ENCODE peak calls at places on chromosomes 6 and 20, in ten cellular contexts. One of them, this sample, is unnamed.

GRCh38 chr20:37297066-37297736 is 7.7 kb downstream of the MANBAL start:
- DNase-seq in CD8-positive, alpha-beta T cell: no peak
- DNase-seq in astrocyte: peak; percentile 95
- DNase-seq in heart right ventricle: no peak
- DNase-seq in testis: peak; percentile 32
- DNase-seq in AG04450: peak; percentile 34
- DNase-seq in lung: no peak
- DNase-seq in mammary epithelial cell: peak; percentile 57
- DNase-seq in aorta: peak; percentile 54
- DNase-seq in PC-3: peak; percentile 71
- DNase-seq in this sample: no peak

GRCh38 chr6:56671651-56672461 is 29.2 kb upstream of the DST start:
- DNase-seq in CD8-positive, alpha-beta T cell: no peak
- DNase-seq in astrocyte: peak; percentile 32
- DNase-seq in heart right ventricle: no peak
- DNase-seq in testis: peak; percentile 25
- DNase-seq in AG04450: no peak
- DNase-seq in lung: no peak
- DNase-seq in mammary epithelial cell: no peak
- DNase-seq in aorta: peak; percentile 42
- DNase-seq in PC-3: no peak
- DNase-seq in this sample: no peak

GRCh38 chr6:106748547-106749207 is 119.3 kb downstream of the QRSL1 start:
- DNase-seq in CD8-positive, alpha-beta T cell: no peak
- DNase-seq in astrocyte: no peak
- DNase-seq in heart right ventricle: no peak
- DNase-seq in testis: no peak
- DNase-seq in AG04450: no peak
- DNase-seq in lung: no peak
- DNase-seq in mammary epithelial cell: no peak
- DNase-seq in aorta: no peak
- DNase-seq in PC-3: no peak
- DNase-seq in this sample: peak; percentile 20

GRCh38 chr6:3045369-3045768 is 22.9 kb upstream of the RIPK1 start:
- DNase-seq in CD8-positive, alpha-beta T cell: no peak
- DNase-seq in astrocyte: no peak
- DNase-seq in heart right ventricle: no peak
- DNase-seq in testis: no peak
- DNase-seq in AG04450: no peak
- DNase-seq in lung: no peak
- DNase-seq in mammary epithelial cell: no peak
- DNase-seq in aorta: no peak
- DNase-seq in PC-3: no peak
- DNase-seq in this sample: no peak

GRCh38 chr6:24936641-24937317 is 1.0 kb upstream of the RIPOR2 start:
- DNase-seq in CD8-positive, alpha-beta T cell: peak; percentile 48
- DNase-seq in astrocyte: no peak
- DNase-seq in heart right ventricle: no peak
- DNase-seq in testis: no peak
- DNase-seq in AG04450: no peak
- DNase-seq in lung: no peak
- DNase-seq in mammary epithelial cell: peak; percentile 34
- DNase-seq in aorta: no peak
- DNase-seq in PC-3: peak; percentile 22
- DNase-seq in this sample: no peak

GRCh38 chr6:109172096-109172495 is 76.8 kb downstream of the CEP57L1 start:
- DNase-seq in CD8-positive, alpha-beta T cell: no peak
- DNase-seq in astrocyte: no peak
- DNase-seq in heart right ventricle: no peak
- DNase-seq in testis: no peak
- DNase-seq in AG04450: no peak
- DNase-seq in lung: no peak
- DNase-seq in mammary epithelial cell: no peak
- DNase-seq in aorta: no peak
- DNase-seq in PC-3: no peak
- DNase-seq in this sample: no peak

GRCh38 chr20:38111366-38112232 is 53.5 kb downstream of the TGM2 start:
- DNase-seq in CD8-positive, alpha-beta T cell: no peak
- DNase-seq in astrocyte: no peak
- DNase-seq in heart right ventricle: no peak
- DNase-seq in testis: no peak
- DNase-seq in AG04450: no peak
- DNase-seq in lung: no peak
- DNase-seq in mammary epithelial cell: no peak
- DNase-seq in aorta: no peak
- DNase-seq in PC-3: no peak
- DNase-seq in this sample: no peak

GRCh38 chr20:24935140-24935539 is 13.9 kb upstream of the CST7 start:
- DNase-seq in CD8-positive, alpha-beta T cell: no peak
- DNase-seq in astrocyte: no peak
- DNase-seq in heart right ventricle: no peak
- DNase-seq in testis: no peak
- DNase-seq in AG04450: no peak
- DNase-seq in lung: no peak
- DNase-seq in mammary epithelial cell: no peak
- DNase-seq in aorta: peak; percentile 30
- DNase-seq in PC-3: no peak
- DNase-seq in this sample: no peak

GRCh38 chr6:76612818-76613452 is 540.5 kb upstream of the IMPG1 start:
- DNase-seq in CD8-positive, alpha-beta T cell: no peak
- DNase-seq in astrocyte: no peak
- DNase-seq in heart right ventricle: no peak
- DNase-seq in testis: no peak
- DNase-seq in AG04450: no peak
- DNase-seq in lung: no peak
- DNase-seq in mammary epithelial cell: no peak
- DNase-seq in aorta: no peak
- DNase-seq in PC-3: no peak
- DNase-seq in this sample: no peak

GRCh38 chr6:14210077-14210476 is 92.5 kb downstream of the CD83 start:
- DNase-seq in CD8-positive, alpha-beta T cell: no peak
- DNase-seq in astrocyte: no peak
- DNase-seq in heart right ventricle: no peak
- DNase-seq in testis: no peak
- DNase-seq in AG04450: no peak
- DNase-seq in lung: no peak
- DNase-seq in mammary epithelial cell: no peak
- DNase-seq in aorta: no peak
- DNase-seq in PC-3: no peak
- DNase-seq in this sample: no peak

GRCh38 chr6:120147218-120147871 is 797.8 kb upstream of the MAN1A1 start:
- DNase-seq in CD8-positive, alpha-beta T cell: no peak
- DNase-seq in astrocyte: no peak
- DNase-seq in heart right ventricle: no peak
- DNase-seq in testis: peak; percentile 27
- DNase-seq in AG04450: no peak
- DNase-seq in lung: no peak
- DNase-seq in mammary epithelial cell: peak; percentile 11
- DNase-seq in aorta: no peak
- DNase-seq in PC-3: peak; percentile 18
- DNase-seq in this sample: no peak

GRCh38 chr6:17015551-17016381 is 86.1 kb upstream of the STMND1 start:
- DNase-seq in CD8-positive, alpha-beta T cell: peak; percentile 37
- DNase-seq in astrocyte: no peak
- DNase-seq in heart right ventricle: peak; percentile 39
- DNase-seq in testis: peak; percentile 89
- DNase-seq in AG04450: no peak
- DNase-seq in lung: peak; percentile 37
- DNase-seq in mammary epithelial cell: no peak
- DNase-seq in aorta: peak; percentile 60
- DNase-seq in PC-3: no peak
- DNase-seq in this sample: no peak

GRCh38 chr20:22910287-22910852 is 124.7 kb upstream of the SSTR4 start:
- DNase-seq in CD8-positive, alpha-beta T cell: no peak
- DNase-seq in astrocyte: no peak
- DNase-seq in heart right ventricle: no peak
- DNase-seq in testis: no peak
- DNase-seq in AG04450: no peak
- DNase-seq in lung: no peak
- DNase-seq in mammary epithelial cell: no peak
- DNase-seq in aorta: no peak
- DNase-seq in PC-3: no peak
- DNase-seq in this sample: no peak

GRCh38 chr6:4388675-4389074 is 253.3 kb upstream of the ECI2 start:
- DNase-seq in CD8-positive, alpha-beta T cell: no peak
- DNase-seq in astrocyte: no peak
- DNase-seq in heart right ventricle: no peak
- DNase-seq in testis: no peak
- DNase-seq in AG04450: no peak
- DNase-seq in lung: no peak
- DNase-seq in mammary epithelial cell: no peak
- DNase-seq in aorta: no peak
- DNase-seq in PC-3: no peak
- DNase-seq in this sample: no peak

GRCh38 chr6:96877151-96877550 is 20.5 kb downstream of the NDUFAF4 start:
- DNase-seq in CD8-positive, alpha-beta T cell: no peak
- DNase-seq in astrocyte: no peak
- DNase-seq in heart right ventricle: no peak
- DNase-seq in testis: no peak
- DNase-seq in AG04450: no peak
- DNase-seq in lung: no peak
- DNase-seq in mammary epithelial cell: no peak
- DNase-seq in aorta: no peak
- DNase-seq in PC-3: no peak
- DNase-seq in this sample: no peak

GRCh38 chr20:56625837-56626236 is 3.3 kb upstream of the TFAP2C start:
- DNase-seq in CD8-positive, alpha-beta T cell: no peak
- DNase-seq in astrocyte: no peak
- DNase-seq in heart right ventricle: no peak
- DNase-seq in testis: no peak
- DNase-seq in AG04450: no peak
- DNase-seq in lung: no peak
- DNase-seq in mammary epithelial cell: no peak
- DNase-seq in aorta: no peak
- DNase-seq in PC-3: no peak
- DNase-seq in this sample: no peak

GRCh38 chr6:40586369-40586768 is 795 bp downstream of the LRFN2 start:
- DNase-seq in CD8-positive, alpha-beta T cell: no peak
- DNase-seq in astrocyte: no peak
- DNase-seq in heart right ventricle: no peak
- DNase-seq in testis: no peak
- DNase-seq in AG04450: no peak
- DNase-seq in lung: no peak
- DNase-seq in mammary epithelial cell: no peak
- DNase-seq in aorta: no peak
- DNase-seq in PC-3: no peak
- DNase-seq in this sample: no peak

GRCh38 chr6:133128191-133128590 is 113.0 kb upstream of the EYA4 start:
- DNase-seq in CD8-positive, alpha-beta T cell: no peak
- DNase-seq in astrocyte: no peak
- DNase-seq in heart right ventricle: no peak
- DNase-seq in testis: peak; percentile 73
- DNase-seq in AG04450: no peak
- DNase-seq in lung: no peak
- DNase-seq in mammary epithelial cell: no peak
- DNase-seq in aorta: no peak
- DNase-seq in PC-3: no peak
- DNase-seq in this sample: no peak

DNA sequence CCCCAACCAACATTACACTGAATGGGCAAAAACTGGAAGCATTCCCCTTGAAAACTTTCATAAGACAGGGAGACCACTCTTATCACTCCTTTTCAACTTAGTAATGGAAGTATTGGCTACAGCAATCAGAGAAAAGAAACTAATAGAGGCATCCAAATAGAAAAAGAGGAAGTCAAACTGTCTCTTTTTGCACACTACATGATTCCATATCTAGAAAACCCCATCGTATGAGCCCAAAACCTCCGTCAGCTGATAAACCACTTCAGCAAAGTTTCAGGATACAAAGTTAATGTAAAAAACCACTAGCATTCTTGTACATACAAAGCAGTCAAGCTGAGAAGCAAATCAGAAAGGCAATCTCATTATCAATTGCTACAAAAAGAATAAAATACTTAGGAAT is 580.4 kb upstream of the PTCHD4 start:
- DNase-seq in CD8-positive, alpha-beta T cell: no peak
- DNase-seq in astrocyte: no peak
- DNase-seq in heart right ventricle: no peak
- DNase-seq in testis: no peak
- DNase-seq in AG04450: no peak
- DNase-seq in lung: no peak
- DNase-seq in mammary epithelial cell: no peak
- DNase-seq in aorta: no peak
- DNase-seq in PC-3: no peak
- DNase-seq in this sample: no peak
- H3K9me3 ChIP-seq in CD8-positive, alpha-beta T cell: peaks cover 6% of the 10 kb centered on the region
- H3K9me3 ChIP-seq in astrocyte: no peaks in the 10 kb centered on the region
- H3K9me3 ChIP-seq in heart right ventricle: peaks cover 91% of the 10 kb centered on the region
- H3K9me3 ChIP-seq in testis: no peaks in the 10 kb centered on the region
- H3K9me3 ChIP-seq in AG04450: peaks cover 5% of the 10 kb centered on the region
- H3K9me3 ChIP-seq in lung: peaks cover 21% of the 10 kb centered on the region
- H3K9me3 ChIP-seq in mammary epithelial cell: peaks cover 7% of the 10 kb centered on the region
- H3K9me3 ChIP-seq in aorta: peaks cover 1% of the 10 kb centered on the region
- H3K9me3 ChIP-seq in PC-3: peaks cover 21% of the 10 kb centered on the region
- H3K9me3 ChIP-seq in this sample: no peaks in the 10 kb centered on the region

DNA sequence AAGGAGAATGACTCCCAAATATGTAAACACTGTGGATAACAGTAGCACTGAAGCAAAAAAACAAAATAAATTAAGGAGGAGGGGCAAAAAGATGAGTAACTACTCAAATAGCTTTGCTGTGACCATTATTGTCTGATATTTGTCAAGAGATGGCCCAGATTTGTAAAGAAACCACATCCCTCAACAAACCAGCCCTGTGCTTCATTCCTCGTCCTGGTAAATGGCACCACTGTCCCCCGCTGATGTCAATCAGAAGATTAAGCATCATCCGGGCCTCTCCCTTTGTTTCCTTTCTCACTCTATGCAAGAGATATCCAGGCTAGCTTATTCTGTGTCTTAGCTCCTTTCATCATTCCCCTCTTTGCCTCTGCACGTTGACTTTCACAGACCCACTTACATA is 259.0 kb downstream of the SYNE1 start:
- DNase-seq in CD8-positive, alpha-beta T cell: no peak
- DNase-seq in astrocyte: peak; percentile 49
- DNase-seq in heart right ventricle: no peak
- DNase-seq in testis: no peak
- DNase-seq in AG04450: no peak
- DNase-seq in lung: no peak
- DNase-seq in mammary epithelial cell: peak; percentile 17
- DNase-seq in aorta: no peak
- DNase-seq in PC-3: peak; percentile 85
- DNase-seq in this sample: no peak
- H3K4me3 ChIP-seq in CD8-positive, alpha-beta T cell: no peak overlapping the region
- H3K4me3 ChIP-seq in astrocyte: peak overlapping the region; percentile 96
- H3K4me3 ChIP-seq in heart right ventricle: no peak overlapping the region
- H3K4me3 ChIP-seq in testis: no peak overlapping the region
- H3K4me3 ChIP-seq in AG04450: peak overlapping the region; percentile 36
- H3K4me3 ChIP-seq in lung: no peak overlapping the region
- H3K4me3 ChIP-seq in mammary epithelial cell: no peak overlapping the region
- H3K4me3 ChIP-seq in aorta: peak overlapping the region; percentile 56
- H3K4me3 ChIP-seq in PC-3: peak overlapping the region; percentile 18
- H3K4me3 ChIP-seq in this sample: no peak overlapping the region

GRCh38 chr20:62119591-62120364 is 2.5 kb upstream of the LSM14B start:
- DNase-seq in CD8-positive, alpha-beta T cell: no peak
- DNase-seq in astrocyte: no peak
- DNase-seq in heart right ventricle: peak; percentile 39
- DNase-seq in testis: peak; percentile 26
- DNase-seq in AG04450: no peak
- DNase-seq in lung: peak; percentile 81
- DNase-seq in mammary epithelial cell: no peak
- DNase-seq in aorta: no peak
- DNase-seq in PC-3: no peak
- DNase-seq in this sample: no peak
- H3K27ac ChIP-seq in CD8-positive, alpha-beta T cell: no peak overlapping the region
- H3K27ac ChIP-seq in astrocyte: no peak overlapping the region
- H3K27ac ChIP-seq in heart right ventricle: peak overlapping the region; percentile 94
- H3K27ac ChIP-seq in testis: no peak overlapping the region
- H3K27ac ChIP-seq in AG04450: no peak overlapping the region
- H3K27ac ChIP-seq in lung: peak overlapping the region; percentile 82
- H3K27ac ChIP-seq in mammary epithelial cell: no peak overlapping the region
- H3K27ac ChIP-seq in aorta: no peak overlapping the region
- H3K27ac ChIP-seq in PC-3: no peak overlapping the region
- H3K27ac ChIP-seq in this sample: no peak overlapping the region

GRCh38 chr6:920512-920911 is 227.6 kb upstream of the EXOC2 start:
- DNase-seq in CD8-positive, alpha-beta T cell: no peak
- DNase-seq in astrocyte: no peak
- DNase-seq in heart right ventricle: no peak
- DNase-seq in testis: no peak
- DNase-seq in AG04450: no peak
- DNase-seq in lung: no peak
- DNase-seq in mammary epithelial cell: no peak
- DNase-seq in aorta: no peak
- DNase-seq in PC-3: no peak
- DNase-seq in this sample: no peak
- H3K9me3 ChIP-seq in CD8-positive, alpha-beta T cell: no peaks in the 10 kb centered on the region
- H3K9me3 ChIP-seq in astrocyte: peaks cover 21% of the 10 kb centered on the region
- H3K9me3 ChIP-seq in heart right ventricle: peaks cover 34% of the 10 kb centered on the region
- H3K9me3 ChIP-seq in testis: no peaks in the 10 kb centered on the region
- H3K9me3 ChIP-seq in AG04450: peaks cover 12% of the 10 kb centered on the region
- H3K9me3 ChIP-seq in lung: peaks cover 29% of the 10 kb centered on the region
- H3K9me3 ChIP-seq in mammary epithelial cell: peaks cover 4% of the 10 kb centered on the region
- H3K9me3 ChIP-seq in aorta: peaks cover 12% of the 10 kb centered on the region
- H3K9me3 ChIP-seq in PC-3: no peaks in the 10 kb centered on the region
- H3K9me3 ChIP-seq in this sample: peaks cover 1% of the 10 kb centered on the region

This sample was measured in iPS DF 6.9.